ENCODE peak calls at places on chromosomes 1 and 21, in nine cellular contexts. W, E, K, T, C, J, F, O and A are unnamed samples.

GRCh38 chr1:203217139-203217621 is 12.3 kb downstream of the CHIT1 start:
- DNase-seq in W (no peak), E (no peak), K (peak), T (no peak), C (no peak), J (no peak), F (peak), O (peak), A (no peak)

GRCh38 chr1:15210651-15211390 is 36.2 kb upstream of the FHAD1 start:
- DNase-seq in W (no peak), E (no peak), K (no peak), T (no peak), C (no peak), J (no peak), F (no peak), O (no peak), A (no peak)

GRCh38 chr1:111570781-111571181 is 48.8 kb upstream of the RAP1A start:
- DNase-seq in W (no peak), E (no peak), K (no peak), T (no peak), C (no peak), J (peak), F (peak), O (no peak), A (no peak)

GRCh38 chr1:24413350-24414163 is at the start of gene STPG1:
- DNase-seq in W (no peak), E (peak), K (peak), T (peak), C (peak), J (peak), F (peak), O (peak), A (peak)

GRCh38 chr1:176479920-176480319 is 16.9 kb downstream of the PAPPA2 start:
- DNase-seq in W (no peak), E (no peak), K (no peak), T (no peak), C (no peak), J (no peak), F (no peak), O (no peak), A (no peak)

GRCh38 chr1:218521414-218522169 is 176.5 kb downstream of the TGFB2 start:
- DNase-seq in W (no peak), E (peak), K (peak), T (peak), C (peak), J (peak), F (peak), O (peak), A (no peak)

GRCh38 chr1:154342132-154342531 is 16.8 kb downstream of the ATP8B2 start:
- DNase-seq in W (no peak), E (no peak), K (no peak), T (no peak), C (no peak), J (no peak), F (no peak), O (no peak), A (no peak)

GRCh38 chr1:167685844-167686243 is 35.9 kb upstream of the MPZL1 start:
- DNase-seq in W (no peak), E (no peak), K (no peak), T (no peak), C (no peak), J (no peak), F (no peak), O (no peak), A (no peak)

GRCh38 chr1:11961230-11961629 is 19.0 kb upstream of the MFN2 start:
- DNase-seq in W (no peak), E (no peak), K (no peak), T (peak), C (peak), J (no peak), F (no peak), O (no peak), A (no peak)

GRCh38 chr1:39021431-39021830 is 4.7 kb upstream of the NDUFS5 start:
- DNase-seq in W (no peak), E (no peak), K (no peak), T (no peak), C (no peak), J (no peak), F (no peak), O (no peak), A (no peak)

GRCh38 chr1:40143891-40144575 is 17.2 kb upstream of the RLF start:
- DNase-seq in W (peak), E (peak), K (peak), T (peak), C (peak), J (peak), F (peak), O (peak), A (no peak)

GRCh38 chr1:167614851-167615250 is 15.2 kb upstream of the RCSD1 start:
- DNase-seq in W (no peak), E (no peak), K (no peak), T (no peak), C (no peak), J (no peak), F (no peak), O (no peak), A (no peak)

GRCh38 chr1:28163496-28164120 is 12.9 kb downstream of the PTAFR start:
- DNase-seq in W (no peak), E (no peak), K (no peak), T (no peak), C (no peak), J (no peak), F (no peak), O (no peak), A (no peak)

GRCh38 chr1:166089804-166090203 is 77.0 kb downstream of the FAM78B start:
- DNase-seq in W (no peak), E (no peak), K (no peak), T (no peak), C (no peak), J (no peak), F (peak), O (no peak), A (peak)

GRCh38 chr1:211305044-211305443 is 21.6 kb upstream of the TRAF5 start:
- DNase-seq in W (no peak), E (no peak), K (no peak), T (no peak), C (no peak), J (peak), F (no peak), O (no peak), A (no peak)

GRCh38 chr1:160550572-160551034 is 27.5 kb upstream of the SLAMF6 start:
- DNase-seq in W (no peak), E (no peak), K (no peak), T (no peak), C (no peak), J (no peak), F (peak), O (no peak), A (no peak)

GRCh38 chr1:201774224-201774982 is 54.6 kb upstream of the IPO9 start:
- DNase-seq in W (no peak), E (no peak), K (no peak), T (no peak), C (no peak), J (peak), F (no peak), O (no peak), A (no peak)

GRCh38 chr1:85279463-85280080 is 3.1 kb upstream of the BCL10 start:
- DNase-seq in W (no peak), E (no peak), K (no peak), T (no peak), C (no peak), J (no peak), F (no peak), O (no peak), A (no peak)

GRCh38 chr1:151371744-151372410 is 628 bp downstream of the SELENBP1 start:
- DNase-seq in W (no peak), E (no peak), K (peak), T (no peak), C (no peak), J (peak), F (no peak), O (no peak), A (peak)

GRCh38 chr21:46182548-46183336 is 1.5 kb downstream of the SPATC1L start:
- DNase-seq in W (no peak), E (no peak), K (no peak), T (no peak), C (no peak), J (no peak), F (no peak), O (no peak), A (peak)

GRCh38 chr1:191022856-191023255 is 545.2 kb upstream of the BRINP3 start:
- DNase-seq in W (no peak), E (no peak), K (no peak), T (no peak), C (no peak), J (no peak), F (no peak), O (no peak), A (no peak)

GRCh38 chr1:36156329-36157114 is 562 bp downstream of the MAP7D1 start:
- DNase-seq in W (no peak), E (no peak), K (peak), T (peak), C (no peak), J (peak), F (peak), O (peak), A (peak)

GRCh38 chr21:41170442-41170841 is 2.5 kb downstream of the BACE2 start:
- DNase-seq in W (no peak), E (no peak), K (peak), T (no peak), C (no peak), J (peak), F (peak), O (peak), A (no peak)